ENCODE peak calls at places on chromosomes 6 and 20, in nine cellular contexts. One of them, this sample, is unnamed.

GRCh38 chr20:19975436-19975799 is 41.7 kb upstream of the NAA20 start:
- DNase-seq in tibial artery: no peak
- DNase-seq in hepatocyte: no peak
- DNase-seq in lung: no peak
- DNase-seq in AG04450: no peak
- DNase-seq in prostate gland: peak; percentile 48
- DNase-seq in astrocyte of the spinal cord: peak; percentile 56
- DNase-seq in kidney epithelial cell: no peak
- DNase-seq in cardiac fibroblast: peak; percentile 67
- DNase-seq in this sample: no peak

GRCh38 chr20:33437141-33437911 is 6.2 kb downstream of the SNTA1 start:
- DNase-seq in tibial artery: peak; percentile 76
- DNase-seq in hepatocyte: peak; percentile 26
- DNase-seq in lung: no peak
- DNase-seq in AG04450: no peak
- DNase-seq in prostate gland: no peak
- DNase-seq in astrocyte of the spinal cord: peak; percentile 59
- DNase-seq in kidney epithelial cell: no peak
- DNase-seq in cardiac fibroblast: peak; percentile 62
- DNase-seq in this sample: no peak

GRCh38 chr6:161273356-161273751 is 507 bp downstream of the AGPAT4 start:
- DNase-seq in tibial artery: peak; percentile 27
- DNase-seq in hepatocyte: peak; percentile 49
- DNase-seq in lung: no peak
- DNase-seq in AG04450: no peak
- DNase-seq in prostate gland: no peak
- DNase-seq in astrocyte of the spinal cord: peak; percentile 72
- DNase-seq in kidney epithelial cell: no peak
- DNase-seq in cardiac fibroblast: peak; percentile 62
- DNase-seq in this sample: no peak

GRCh38 chr6:107956586-107957164 is 1.3 kb downstream of the SEC63 start:
- DNase-seq in tibial artery: no peak
- DNase-seq in hepatocyte: peak; percentile 44
- DNase-seq in lung: no peak
- DNase-seq in AG04450: peak; percentile 8
- DNase-seq in prostate gland: no peak
- DNase-seq in astrocyte of the spinal cord: peak; percentile 47
- DNase-seq in kidney epithelial cell: no peak
- DNase-seq in cardiac fibroblast: peak; percentile 64
- DNase-seq in this sample: peak; percentile 36

GRCh38 chr6:44738652-44739141 is 351.2 kb downstream of the CDC5L start:
- DNase-seq in tibial artery: no peak
- DNase-seq in hepatocyte: peak; percentile 80
- DNase-seq in lung: no peak
- DNase-seq in AG04450: no peak
- DNase-seq in prostate gland: no peak
- DNase-seq in astrocyte of the spinal cord: no peak
- DNase-seq in kidney epithelial cell: no peak
- DNase-seq in cardiac fibroblast: peak; percentile 88
- DNase-seq in this sample: peak; percentile 58

GRCh38 chr6:55704421-55704820 is 125.4 kb upstream of the HMGCLL1 start:
- DNase-seq in tibial artery: no peak
- DNase-seq in hepatocyte: no peak
- DNase-seq in lung: no peak
- DNase-seq in AG04450: no peak
- DNase-seq in prostate gland: no peak
- DNase-seq in astrocyte of the spinal cord: peak; percentile 73
- DNase-seq in kidney epithelial cell: peak; percentile 32
- DNase-seq in cardiac fibroblast: peak; percentile 75
- DNase-seq in this sample: no peak

GRCh38 chr6:142045380-142046270 is 87.1 kb upstream of the GJE1 start:
- DNase-seq in tibial artery: no peak
- DNase-seq in hepatocyte: no peak
- DNase-seq in lung: no peak
- DNase-seq in AG04450: no peak
- DNase-seq in prostate gland: no peak
- DNase-seq in astrocyte of the spinal cord: peak; percentile 44
- DNase-seq in kidney epithelial cell: no peak
- DNase-seq in cardiac fibroblast: peak; percentile 73
- DNase-seq in this sample: no peak

GRCh38 chr6:26199057-26199772 is 112.0 kb downstream of the HFE start:
- DNase-seq in tibial artery: no peak
- DNase-seq in hepatocyte: peak; percentile 86
- DNase-seq in lung: no peak
- DNase-seq in AG04450: peak; percentile 93
- DNase-seq in prostate gland: peak; percentile 87
- DNase-seq in astrocyte of the spinal cord: peak; percentile 97
- DNase-seq in kidney epithelial cell: no peak
- DNase-seq in cardiac fibroblast: peak; percentile 98
- DNase-seq in this sample: peak; percentile 91

GRCh38 chr6:157194643-157195042 is 128.7 kb downstream of the TMEM242 start:
- DNase-seq in tibial artery: no peak
- DNase-seq in hepatocyte: no peak
- DNase-seq in lung: no peak
- DNase-seq in AG04450: no peak
- DNase-seq in prostate gland: no peak
- DNase-seq in astrocyte of the spinal cord: peak; percentile 44
- DNase-seq in kidney epithelial cell: no peak
- DNase-seq in cardiac fibroblast: peak; percentile 25
- DNase-seq in this sample: no peak

GRCh38 chr6:122947355-122947754 is 48.7 kb upstream of the CLVS2 start:
- DNase-seq in tibial artery: no peak
- DNase-seq in hepatocyte: peak; percentile 34
- DNase-seq in lung: no peak
- DNase-seq in AG04450: no peak
- DNase-seq in prostate gland: no peak
- DNase-seq in astrocyte of the spinal cord: peak; percentile 26
- DNase-seq in kidney epithelial cell: no peak
- DNase-seq in cardiac fibroblast: peak; percentile 61
- DNase-seq in this sample: peak; percentile 6

GRCh38 chr6:158259136-158259535 is 53.1 kb upstream of the TULP4 start:
- DNase-seq in tibial artery: no peak
- DNase-seq in hepatocyte: no peak
- DNase-seq in lung: no peak
- DNase-seq in AG04450: no peak
- DNase-seq in prostate gland: no peak
- DNase-seq in astrocyte of the spinal cord: no peak
- DNase-seq in kidney epithelial cell: no peak
- DNase-seq in cardiac fibroblast: no peak
- DNase-seq in this sample: no peak

GRCh38 chr6:11648436-11648775 is 110.9 kb downstream of the TMEM170B start:
- DNase-seq in tibial artery: no peak
- DNase-seq in hepatocyte: no peak
- DNase-seq in lung: no peak
- DNase-seq in AG04450: no peak
- DNase-seq in prostate gland: no peak
- DNase-seq in astrocyte of the spinal cord: no peak
- DNase-seq in kidney epithelial cell: no peak
- DNase-seq in cardiac fibroblast: no peak
- DNase-seq in this sample: no peak

GRCh38 chr6:131135244-131136020 is at the start of gene AKAP7:
- DNase-seq in tibial artery: peak; percentile 64
- DNase-seq in hepatocyte: peak; percentile 85
- DNase-seq in lung: peak; percentile 80
- DNase-seq in AG04450: no peak
- DNase-seq in prostate gland: peak; percentile 53
- DNase-seq in astrocyte of the spinal cord: peak; percentile 57
- DNase-seq in kidney epithelial cell: no peak
- DNase-seq in cardiac fibroblast: peak; percentile 73
- DNase-seq in this sample: peak; percentile 12

GRCh38 chr20:50149481-50150254 is 3.9 kb downstream of the PEDS1 start:
- DNase-seq in tibial artery: no peak
- DNase-seq in hepatocyte: no peak
- DNase-seq in lung: no peak
- DNase-seq in AG04450: no peak
- DNase-seq in prostate gland: no peak
- DNase-seq in astrocyte of the spinal cord: no peak
- DNase-seq in kidney epithelial cell: no peak
- DNase-seq in cardiac fibroblast: no peak
- DNase-seq in this sample: no peak
- H3K4me3 ChIP-seq in tibial artery: no peak overlapping the region
- H3K4me3 ChIP-seq in hepatocyte: no peak overlapping the region
- H3K4me3 ChIP-seq in lung: no peak overlapping the region
- H3K4me3 ChIP-seq in AG04450: no peak overlapping the region
- H3K4me3 ChIP-seq in prostate gland: no peak overlapping the region
- H3K4me3 ChIP-seq in astrocyte of the spinal cord: no peak overlapping the region
- H3K4me3 ChIP-seq in kidney epithelial cell: no peak overlapping the region
- H3K4me3 ChIP-seq in cardiac fibroblast: no peak overlapping the region
- H3K4me3 ChIP-seq in this sample: no peak overlapping the region

GRCh38 chr6:111805511-111806181 is 67.6 kb downstream of the FYN start:
- DNase-seq in tibial artery: no peak
- DNase-seq in hepatocyte: no peak
- DNase-seq in lung: no peak
- DNase-seq in AG04450: no peak
- DNase-seq in prostate gland: no peak
- DNase-seq in astrocyte of the spinal cord: peak; percentile 93
- DNase-seq in kidney epithelial cell: peak; percentile 88
- DNase-seq in cardiac fibroblast: peak; percentile 69
- DNase-seq in this sample: peak; percentile 60

GRCh38 chr6:111804627-111805235 is 68.5 kb downstream of the FYN start:
- DNase-seq in tibial artery: peak; percentile 34
- DNase-seq in hepatocyte: peak; percentile 71
- DNase-seq in lung: no peak
- DNase-seq in AG04450: no peak
- DNase-seq in prostate gland: no peak
- DNase-seq in astrocyte of the spinal cord: peak; percentile 97
- DNase-seq in kidney epithelial cell: peak; percentile 64
- DNase-seq in cardiac fibroblast: peak; percentile 86
- DNase-seq in this sample: peak; percentile 78

GRCh38 chr6:111802720-111803119 is 70.5 kb downstream of the FYN start:
- DNase-seq in tibial artery: no peak
- DNase-seq in hepatocyte: no peak
- DNase-seq in lung: no peak
- DNase-seq in AG04450: no peak
- DNase-seq in prostate gland: no peak
- DNase-seq in astrocyte of the spinal cord: no peak
- DNase-seq in kidney epithelial cell: no peak
- DNase-seq in cardiac fibroblast: no peak
- DNase-seq in this sample: no peak

GRCh38 chr6:111803804-111804203 is 69.4 kb downstream of the FYN start:
- DNase-seq in tibial artery: no peak
- DNase-seq in hepatocyte: no peak
- DNase-seq in lung: no peak
- DNase-seq in AG04450: peak; percentile 55
- DNase-seq in prostate gland: no peak
- DNase-seq in astrocyte of the spinal cord: peak; percentile 85
- DNase-seq in kidney epithelial cell: no peak
- DNase-seq in cardiac fibroblast: no peak
- DNase-seq in this sample: peak; percentile 62

GRCh38 chr6:111803384-111803783 is 69.9 kb downstream of the FYN start:
- DNase-seq in tibial artery: no peak
- DNase-seq in hepatocyte: no peak
- DNase-seq in lung: no peak
- DNase-seq in AG04450: no peak
- DNase-seq in prostate gland: no peak
- DNase-seq in astrocyte of the spinal cord: no peak
- DNase-seq in kidney epithelial cell: no peak
- DNase-seq in cardiac fibroblast: no peak
- DNase-seq in this sample: no peak
- H3K4me3 ChIP-seq in tibial artery: no peak overlapping the region
- H3K4me3 ChIP-seq in hepatocyte: no peak overlapping the region
- H3K4me3 ChIP-seq in lung: no peak overlapping the region
- H3K4me3 ChIP-seq in AG04450: no peak overlapping the region
- H3K4me3 ChIP-seq in prostate gland: no peak overlapping the region
- H3K4me3 ChIP-seq in astrocyte of the spinal cord: no peak overlapping the region
- H3K4me3 ChIP-seq in kidney epithelial cell: no peak overlapping the region
- H3K4me3 ChIP-seq in cardiac fibroblast: no peak overlapping the region
- H3K4me3 ChIP-seq in this sample: no peak overlapping the region

DNA sequence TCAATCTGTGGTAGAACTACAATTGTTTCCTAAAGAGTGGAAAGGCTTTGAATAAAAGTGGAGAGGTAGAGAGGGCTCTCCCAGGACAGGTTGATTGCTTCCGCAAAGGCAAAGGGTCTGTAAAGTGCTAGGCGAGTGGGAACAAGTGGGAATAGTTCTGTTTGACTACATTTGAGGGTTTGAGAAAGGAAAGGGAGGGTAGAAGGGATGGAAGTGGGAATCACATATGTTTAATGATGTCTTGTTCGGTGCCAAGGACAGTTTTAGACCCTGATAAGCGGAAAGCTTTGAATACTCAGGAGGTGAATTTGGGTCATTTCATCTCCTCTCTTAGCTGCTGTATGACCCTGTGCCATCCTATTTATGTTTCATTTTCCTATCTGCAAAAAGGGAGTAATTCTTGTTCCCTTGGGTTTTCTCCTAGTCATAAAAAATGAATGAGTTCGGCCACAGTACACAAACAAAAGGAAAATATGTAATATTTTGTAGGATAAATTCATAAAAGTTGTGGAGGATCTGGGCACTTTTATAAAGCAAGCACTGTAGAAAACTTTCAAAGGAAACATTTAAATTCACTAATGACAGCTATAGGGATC is 1.7 kb upstream of the PIM1 start:
- DNase-seq in tibial artery: no peak
- DNase-seq in hepatocyte: no peak
- DNase-seq in lung: no peak
- DNase-seq in AG04450: no peak
- DNase-seq in prostate gland: no peak
- DNase-seq in astrocyte of the spinal cord: no peak
- DNase-seq in kidney epithelial cell: no peak
- DNase-seq in cardiac fibroblast: no peak
- DNase-seq in this sample: no peak
- H3K4me3 ChIP-seq in tibial artery: no peak overlapping the region
- H3K4me3 ChIP-seq in hepatocyte: no peak overlapping the region
- H3K4me3 ChIP-seq in lung: no peak overlapping the region
- H3K4me3 ChIP-seq in AG04450: peak overlapping the region; percentile 62
- H3K4me3 ChIP-seq in prostate gland: no peak overlapping the region
- H3K4me3 ChIP-seq in astrocyte of the spinal cord: no peak overlapping the region
- H3K4me3 ChIP-seq in kidney epithelial cell: no peak overlapping the region
- H3K4me3 ChIP-seq in cardiac fibroblast: no peak overlapping the region
- H3K4me3 ChIP-seq in this sample: no peak overlapping the region

DNA sequence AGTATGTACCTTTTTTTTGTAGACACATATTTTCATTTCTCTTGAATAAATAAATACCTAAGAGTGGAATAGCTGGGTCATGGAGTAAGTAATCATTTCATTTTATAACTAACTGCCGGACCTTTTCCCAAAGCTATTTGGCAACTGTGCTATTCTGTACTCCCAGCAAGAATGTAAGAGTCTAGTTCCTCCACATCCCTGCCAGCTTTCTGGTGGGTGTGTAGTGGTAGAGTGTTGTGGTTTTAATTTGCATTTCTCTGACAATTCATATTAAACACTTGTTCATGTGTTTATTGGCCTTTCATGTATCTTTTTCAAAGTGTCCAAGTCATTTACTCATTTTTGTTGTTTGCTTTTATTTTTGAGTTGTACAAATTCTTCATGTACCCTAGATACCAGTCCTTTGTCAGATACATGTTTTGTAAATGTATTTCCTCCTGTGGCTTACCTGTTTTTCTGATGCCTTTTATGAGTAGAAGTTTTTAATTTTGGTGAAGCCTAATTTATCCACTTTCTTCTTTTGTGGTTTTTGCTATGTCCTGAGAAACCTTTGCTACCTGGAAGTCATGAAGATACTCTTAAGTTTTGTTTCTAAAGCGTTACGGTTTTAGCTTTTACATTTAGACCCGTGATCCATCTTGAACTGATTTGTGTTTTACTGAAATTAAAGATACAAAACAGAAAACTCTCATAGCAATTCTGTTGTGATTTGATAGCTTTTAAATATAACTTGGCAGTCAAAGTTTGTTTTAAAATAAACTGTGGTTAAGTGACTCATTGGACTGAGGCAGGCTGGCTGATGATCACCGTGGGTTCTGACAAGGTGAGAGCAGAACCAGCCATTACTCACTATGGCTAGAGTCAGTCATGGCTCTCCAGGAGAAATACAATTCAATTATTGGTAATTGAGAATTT is 7.9 kb downstream of the MYLIP start:
- DNase-seq in tibial artery: peak; percentile 63
- DNase-seq in hepatocyte: no peak
- DNase-seq in lung: no peak
- DNase-seq in AG04450: peak; percentile 60
- DNase-seq in prostate gland: peak; percentile 13
- DNase-seq in astrocyte of the spinal cord: peak; percentile 88
- DNase-seq in kidney epithelial cell: peak; percentile 73
- DNase-seq in cardiac fibroblast: peak; percentile 77
- DNase-seq in this sample: peak; percentile 74
- H3K4me3 ChIP-seq in tibial artery: peak overlapping the region; percentile 1
- H3K4me3 ChIP-seq in hepatocyte: no peak overlapping the region
- H3K4me3 ChIP-seq in lung: no peak overlapping the region
- H3K4me3 ChIP-seq in AG04450: no peak overlapping the region
- H3K4me3 ChIP-seq in prostate gland: no peak overlapping the region
- H3K4me3 ChIP-seq in astrocyte of the spinal cord: no peak overlapping the region
- H3K4me3 ChIP-seq in kidney epithelial cell: no peak overlapping the region
- H3K4me3 ChIP-seq in cardiac fibroblast: no peak overlapping the region
- H3K4me3 ChIP-seq in this sample: no peak overlapping the region